ENCODE peak calls at places on chromosome 10, in seven cellular contexts. One of them, this sample, is unnamed.
A peak's percentile ranks its signal among the peaks of the same experiment; 100 is the strongest.

GRCh38 chr10:2886662-2887061 is 180.7 kb upstream of the PFKP start:
- DNase-seq in neural progenitor cell: no peak
- DNase-seq in T-cell: no peak
- DNase-seq in naive B cell: no peak
- DNase-seq in erythroblast: no peak
- DNase-seq in A549: no peak
- DNase-seq in HS-5: no peak
- DNase-seq in this sample: no peak

GRCh38 chr10:100311307-100311706 is 18.7 kb downstream of the PKD2L1 start:
- DNase-seq in A549: peak; percentile 20
- DNase-seq in erythroblast: no peak
- DNase-seq in T-cell: no peak
- DNase-seq in naive B cell: no peak
- DNase-seq in HS-5: no peak
- DNase-seq in neural progenitor cell: no peak
- DNase-seq in this sample: no peak

GRCh38 chr10:3924344-3924743 is 139.3 kb upstream of the KLF6 start:
- DNase-seq in HS-5: peak; percentile 63
- DNase-seq in neural progenitor cell: no peak
- DNase-seq in A549: no peak
- DNase-seq in naive B cell: no peak
- DNase-seq in T-cell: no peak
- DNase-seq in erythroblast: no peak
- DNase-seq in this sample: no peak

GRCh38 chr10:127408733-127409132 is 140.4 kb upstream of the NPS start:
- DNase-seq in A549: no peak
- DNase-seq in erythroblast: no peak
- DNase-seq in HS-5: no peak
- DNase-seq in naive B cell: no peak
- DNase-seq in T-cell: no peak
- DNase-seq in neural progenitor cell: no peak
- DNase-seq in this sample: no peak

GRCh38 chr10:86729677-86730076 is 26.7 kb upstream of the BMPR1A start:
- DNase-seq in T-cell: no peak
- DNase-seq in naive B cell: no peak
- DNase-seq in HS-5: no peak
- DNase-seq in neural progenitor cell: no peak
- DNase-seq in A549: no peak
- DNase-seq in erythroblast: no peak
- DNase-seq in this sample: no peak

GRCh38 chr10:76129213-76129612 is 697.8 kb downstream of the LRMDA start:
- DNase-seq in A549: no peak
- DNase-seq in neural progenitor cell: no peak
- DNase-seq in erythroblast: no peak
- DNase-seq in naive B cell: no peak
- DNase-seq in HS-5: no peak
- DNase-seq in T-cell: no peak
- DNase-seq in this sample: no peak

GRCh38 chr10:21329995-21330627 is 195.4 kb downstream of the SKIDA1 start:
- DNase-seq in T-cell: no peak
- DNase-seq in A549: peak; percentile 94
- DNase-seq in naive B cell: no peak
- DNase-seq in HS-5: no peak
- DNase-seq in neural progenitor cell: no peak
- DNase-seq in erythroblast: peak; percentile 13
- DNase-seq in this sample: no peak

GRCh38 chr10:119120413-119120867 is 16.5 kb downstream of the DENND10 start:
- DNase-seq in HS-5: no peak
- DNase-seq in A549: no peak
- DNase-seq in neural progenitor cell: no peak
- DNase-seq in T-cell: no peak
- DNase-seq in naive B cell: no peak
- DNase-seq in erythroblast: no peak
- DNase-seq in this sample: peak; percentile 31

GRCh38 chr10:124354411-124355382 is 64.0 kb downstream of the OAT start:
- DNase-seq in A549: peak; percentile 27
- DNase-seq in T-cell: no peak
- DNase-seq in naive B cell: no peak
- DNase-seq in HS-5: peak; percentile 50
- DNase-seq in erythroblast: peak; percentile 11
- DNase-seq in neural progenitor cell: peak; percentile 36
- DNase-seq in this sample: no peak